ENCODE peak calls at places on chromosomes 13 and 19, in seven cellular contexts. One of them, this sample, is unnamed.

GRCh38 chr13:76903544-76904162 is 17.4 kb upstream of the KCTD12 start:
- DNase-seq in anterior cingulate cortex: peak; percentile 26
- DNase-seq in stimulated activated CD8-positive, alpha-beta memory T cell treated with anti-CD3 and anti-CD28 coated beads, Interleukin-2, amount 100 ng/mL, for 48 hours: peak; percentile 4
- DNase-seq in effector CD4-positive, alpha-beta T cell: peak; percentile 53
- DNase-seq in heart right ventricle: peak; percentile 70
- DNase-seq in omental fat pad: no peak
- DNase-seq in Kasumi-1: peak; percentile 90
- DNase-seq in this sample: peak; percentile 42

GRCh38 chr13:113912596-113912995 is 48.7 kb upstream of the GAS6 start:
- DNase-seq in Kasumi-1: no peak
- DNase-seq in anterior cingulate cortex: no peak
- DNase-seq in omental fat pad: no peak
- DNase-seq in effector CD4-positive, alpha-beta T cell: no peak
- DNase-seq in heart right ventricle: no peak
- DNase-seq in stimulated activated CD8-positive, alpha-beta memory T cell treated with anti-CD3 and anti-CD28 coated beads, Interleukin-2, amount 100 ng/mL, for 48 hours: no peak
- DNase-seq in this sample: no peak

GRCh38 chr19:46739290-46739771 is 6.5 kb upstream of the FKRP start:
- DNase-seq in stimulated activated CD8-positive, alpha-beta memory T cell treated with anti-CD3 and anti-CD28 coated beads, Interleukin-2, amount 100 ng/mL, for 48 hours: no peak
- DNase-seq in anterior cingulate cortex: peak; percentile 79
- DNase-seq in omental fat pad: no peak
- DNase-seq in effector CD4-positive, alpha-beta T cell: no peak
- DNase-seq in Kasumi-1: no peak
- DNase-seq in heart right ventricle: peak; percentile 88
- DNase-seq in this sample: no peak

GRCh38 chr19:44476559-44477408 is 23.5 kb downstream of the ZNF180 start:
- DNase-seq in heart right ventricle: no peak
- DNase-seq in anterior cingulate cortex: no peak
- DNase-seq in omental fat pad: no peak
- DNase-seq in Kasumi-1: peak; percentile 11
- DNase-seq in stimulated activated CD8-positive, alpha-beta memory T cell treated with anti-CD3 and anti-CD28 coated beads, Interleukin-2, amount 100 ng/mL, for 48 hours: no peak
- DNase-seq in effector CD4-positive, alpha-beta T cell: no peak
- DNase-seq in this sample: peak; percentile 20

GRCh38 chr13:28313579-28313978 is 175.2 kb downstream of the PAN3 start:
- DNase-seq in anterior cingulate cortex: no peak
- DNase-seq in effector CD4-positive, alpha-beta T cell: no peak
- DNase-seq in omental fat pad: no peak
- DNase-seq in heart right ventricle: no peak
- DNase-seq in Kasumi-1: peak; percentile 15
- DNase-seq in stimulated activated CD8-positive, alpha-beta memory T cell treated with anti-CD3 and anti-CD28 coated beads, Interleukin-2, amount 100 ng/mL, for 48 hours: no peak
- DNase-seq in this sample: no peak

GRCh38 chr13:35978607-35979316 is 152.4 kb downstream of the DCLK1 start:
- DNase-seq in heart right ventricle: peak; percentile 57
- DNase-seq in effector CD4-positive, alpha-beta T cell: no peak
- DNase-seq in anterior cingulate cortex: no peak
- DNase-seq in omental fat pad: no peak
- DNase-seq in Kasumi-1: peak; percentile 36
- DNase-seq in stimulated activated CD8-positive, alpha-beta memory T cell treated with anti-CD3 and anti-CD28 coated beads, Interleukin-2, amount 100 ng/mL, for 48 hours: no peak
- DNase-seq in this sample: no peak

GRCh38 chr19:14545716-14546082 is 16.3 kb downstream of the TECR start:
- DNase-seq in heart right ventricle: no peak
- DNase-seq in anterior cingulate cortex: no peak
- DNase-seq in Kasumi-1: no peak
- DNase-seq in effector CD4-positive, alpha-beta T cell: no peak
- DNase-seq in stimulated activated CD8-positive, alpha-beta memory T cell treated with anti-CD3 and anti-CD28 coated beads, Interleukin-2, amount 100 ng/mL, for 48 hours: no peak
- DNase-seq in omental fat pad: no peak
- DNase-seq in this sample: no peak

GRCh38 chr13:112636401-112636975 is 48.5 kb upstream of the TUBGCP3 start:
- DNase-seq in effector CD4-positive, alpha-beta T cell: no peak
- DNase-seq in anterior cingulate cortex: no peak
- DNase-seq in omental fat pad: no peak
- DNase-seq in stimulated activated CD8-positive, alpha-beta memory T cell treated with anti-CD3 and anti-CD28 coated beads, Interleukin-2, amount 100 ng/mL, for 48 hours: no peak
- DNase-seq in Kasumi-1: no peak
- DNase-seq in heart right ventricle: no peak
- DNase-seq in this sample: no peak

GRCh38 chr19:13037161-13037560 is 41.9 kb downstream of the NFIX start:
- DNase-seq in heart right ventricle: no peak
- DNase-seq in effector CD4-positive, alpha-beta T cell: no peak
- DNase-seq in stimulated activated CD8-positive, alpha-beta memory T cell treated with anti-CD3 and anti-CD28 coated beads, Interleukin-2, amount 100 ng/mL, for 48 hours: no peak
- DNase-seq in anterior cingulate cortex: no peak
- DNase-seq in Kasumi-1: no peak
- DNase-seq in omental fat pad: no peak
- DNase-seq in this sample: no peak

GRCh38 chr19:39142655-39143054 is 17.1 kb downstream of the PAK4 start:
- DNase-seq in Kasumi-1: peak; percentile 8
- DNase-seq in heart right ventricle: no peak
- DNase-seq in omental fat pad: no peak
- DNase-seq in effector CD4-positive, alpha-beta T cell: no peak
- DNase-seq in stimulated activated CD8-positive, alpha-beta memory T cell treated with anti-CD3 and anti-CD28 coated beads, Interleukin-2, amount 100 ng/mL, for 48 hours: no peak
- DNase-seq in anterior cingulate cortex: no peak
- DNase-seq in this sample: no peak

GRCh38 chr19:33403221-33403972 is 29.9 kb downstream of the CEBPG start:
- DNase-seq in effector CD4-positive, alpha-beta T cell: no peak
- DNase-seq in stimulated activated CD8-positive, alpha-beta memory T cell treated with anti-CD3 and anti-CD28 coated beads, Interleukin-2, amount 100 ng/mL, for 48 hours: no peak
- DNase-seq in anterior cingulate cortex: no peak
- DNase-seq in Kasumi-1: no peak
- DNase-seq in omental fat pad: no peak
- DNase-seq in heart right ventricle: no peak
- DNase-seq in this sample: no peak

GRCh38 chr19:17234911-17235617 is 9.0 kb downstream of the OCEL1 start:
- DNase-seq in effector CD4-positive, alpha-beta T cell: peak; percentile 35
- DNase-seq in anterior cingulate cortex: peak; percentile 25
- DNase-seq in heart right ventricle: no peak
- DNase-seq in stimulated activated CD8-positive, alpha-beta memory T cell treated with anti-CD3 and anti-CD28 coated beads, Interleukin-2, amount 100 ng/mL, for 48 hours: peak; percentile 61
- DNase-seq in Kasumi-1: peak; percentile 48
- DNase-seq in omental fat pad: no peak
- DNase-seq in this sample: peak; percentile 53

GRCh38 chr19:28864024-28864503 is 348.9 kb downstream of the UQCRFS1 start:
- DNase-seq in effector CD4-positive, alpha-beta T cell: no peak
- DNase-seq in heart right ventricle: no peak
- DNase-seq in Kasumi-1: no peak
- DNase-seq in anterior cingulate cortex: no peak
- DNase-seq in omental fat pad: no peak
- DNase-seq in stimulated activated CD8-positive, alpha-beta memory T cell treated with anti-CD3 and anti-CD28 coated beads, Interleukin-2, amount 100 ng/mL, for 48 hours: no peak
- DNase-seq in this sample: no peak

GRCh38 chr19:38183227-38183914 is 40.7 kb downstream of the DPF1 start:
- DNase-seq in effector CD4-positive, alpha-beta T cell: no peak
- DNase-seq in omental fat pad: no peak
- DNase-seq in heart right ventricle: peak; percentile 36
- DNase-seq in stimulated activated CD8-positive, alpha-beta memory T cell treated with anti-CD3 and anti-CD28 coated beads, Interleukin-2, amount 100 ng/mL, for 48 hours: no peak
- DNase-seq in Kasumi-1: no peak
- DNase-seq in anterior cingulate cortex: peak; percentile 34
- DNase-seq in this sample: no peak

GRCh38 chr13:71814806-71815205 is 52.2 kb downstream of the DACH1 start:
- DNase-seq in stimulated activated CD8-positive, alpha-beta memory T cell treated with anti-CD3 and anti-CD28 coated beads, Interleukin-2, amount 100 ng/mL, for 48 hours: no peak
- DNase-seq in omental fat pad: no peak
- DNase-seq in heart right ventricle: no peak
- DNase-seq in effector CD4-positive, alpha-beta T cell: no peak
- DNase-seq in Kasumi-1: no peak
- DNase-seq in anterior cingulate cortex: no peak
- DNase-seq in this sample: no peak

GRCh38 chr19:29810504-29810871 is 1.3 kb upstream of the CCNE1 start:
- DNase-seq in anterior cingulate cortex: no peak
- DNase-seq in Kasumi-1: no peak
- DNase-seq in effector CD4-positive, alpha-beta T cell: no peak
- DNase-seq in heart right ventricle: peak; percentile 32
- DNase-seq in omental fat pad: no peak
- DNase-seq in stimulated activated CD8-positive, alpha-beta memory T cell treated with anti-CD3 and anti-CD28 coated beads, Interleukin-2, amount 100 ng/mL, for 48 hours: no peak
- DNase-seq in this sample: no peak

GRCh38 chr13:108963846-108964600 is 334.6 kb downstream of the MYO16 start:
- DNase-seq in effector CD4-positive, alpha-beta T cell: no peak
- DNase-seq in omental fat pad: no peak
- DNase-seq in Kasumi-1: no peak
- DNase-seq in stimulated activated CD8-positive, alpha-beta memory T cell treated with anti-CD3 and anti-CD28 coated beads, Interleukin-2, amount 100 ng/mL, for 48 hours: no peak
- DNase-seq in anterior cingulate cortex: no peak
- DNase-seq in heart right ventricle: no peak
- DNase-seq in this sample: no peak

GRCh38 chr13:114152285-114152645 is 19.8 kb upstream of the RASA3 start:
- DNase-seq in stimulated activated CD8-positive, alpha-beta memory T cell treated with anti-CD3 and anti-CD28 coated beads, Interleukin-2, amount 100 ng/mL, for 48 hours: no peak
- DNase-seq in Kasumi-1: no peak
- DNase-seq in omental fat pad: no peak
- DNase-seq in heart right ventricle: no peak
- DNase-seq in anterior cingulate cortex: no peak
- DNase-seq in effector CD4-positive, alpha-beta T cell: no peak
- DNase-seq in this sample: no peak

GRCh38 chr13:94825507-94825906 is 113.2 kb upstream of the SOX21 start:
- DNase-seq in stimulated activated CD8-positive, alpha-beta memory T cell treated with anti-CD3 and anti-CD28 coated beads, Interleukin-2, amount 100 ng/mL, for 48 hours: no peak
- DNase-seq in heart right ventricle: peak; percentile 67
- DNase-seq in effector CD4-positive, alpha-beta T cell: no peak
- DNase-seq in Kasumi-1: no peak
- DNase-seq in anterior cingulate cortex: peak; percentile 84
- DNase-seq in omental fat pad: no peak
- DNase-seq in this sample: no peak

GRCh38 chr13:101552286-101552685 is 99.8 kb downstream of the ITGBL1 start:
- DNase-seq in stimulated activated CD8-positive, alpha-beta memory T cell treated with anti-CD3 and anti-CD28 coated beads, Interleukin-2, amount 100 ng/mL, for 48 hours: no peak
- DNase-seq in omental fat pad: no peak
- DNase-seq in heart right ventricle: no peak
- DNase-seq in anterior cingulate cortex: no peak
- DNase-seq in Kasumi-1: no peak
- DNase-seq in effector CD4-positive, alpha-beta T cell: no peak
- DNase-seq in this sample: no peak

GRCh38 chr19:4976412-4977298 is 7.7 kb downstream of the KDM4B start:
- DNase-seq in stimulated activated CD8-positive, alpha-beta memory T cell treated with anti-CD3 and anti-CD28 coated beads, Interleukin-2, amount 100 ng/mL, for 48 hours: no peak
- DNase-seq in effector CD4-positive, alpha-beta T cell: no peak
- DNase-seq in omental fat pad: peak; percentile 52
- DNase-seq in Kasumi-1: peak; percentile 98
- DNase-seq in heart right ventricle: peak; percentile 57
- DNase-seq in anterior cingulate cortex: peak; percentile 44
- DNase-seq in this sample: no peak

GRCh38 chr19:5492813-5493409 is 37.7 kb downstream of the ZNRF4 start:
- DNase-seq in anterior cingulate cortex: no peak
- DNase-seq in stimulated activated CD8-positive, alpha-beta memory T cell treated with anti-CD3 and anti-CD28 coated beads, Interleukin-2, amount 100 ng/mL, for 48 hours: no peak
- DNase-seq in Kasumi-1: no peak
- DNase-seq in effector CD4-positive, alpha-beta T cell: no peak
- DNase-seq in omental fat pad: no peak
- DNase-seq in heart right ventricle: no peak
- DNase-seq in this sample: no peak

GRCh38 chr13:100130092-100130491 is 41.2 kb downstream of the PCCA start:
- DNase-seq in stimulated activated CD8-positive, alpha-beta memory T cell treated with anti-CD3 and anti-CD28 coated beads, Interleukin-2, amount 100 ng/mL, for 48 hours: no peak
- DNase-seq in Kasumi-1: no peak
- DNase-seq in heart right ventricle: peak; percentile 20
- DNase-seq in effector CD4-positive, alpha-beta T cell: no peak
- DNase-seq in anterior cingulate cortex: peak; percentile 33
- DNase-seq in omental fat pad: no peak
- DNase-seq in this sample: no peak

GRCh38 chr19:20153281-20153680 is 13.7 kb upstream of the ZNF486 start:
- DNase-seq in effector CD4-positive, alpha-beta T cell: no peak
- DNase-seq in stimulated activated CD8-positive, alpha-beta memory T cell treated with anti-CD3 and anti-CD28 coated beads, Interleukin-2, amount 100 ng/mL, for 48 hours: no peak
- DNase-seq in anterior cingulate cortex: no peak
- DNase-seq in omental fat pad: no peak
- DNase-seq in heart right ventricle: no peak
- DNase-seq in Kasumi-1: no peak
- DNase-seq in this sample: no peak

GRCh38 chr19:1027953-1028902 is 1.8 kb downstream of the CNN2 start:
- DNase-seq in anterior cingulate cortex: no peak
- DNase-seq in Kasumi-1: peak; percentile 6
- DNase-seq in stimulated activated CD8-positive, alpha-beta memory T cell treated with anti-CD3 and anti-CD28 coated beads, Interleukin-2, amount 100 ng/mL, for 48 hours: no peak
- DNase-seq in effector CD4-positive, alpha-beta T cell: peak; percentile 43
- DNase-seq in omental fat pad: no peak
- DNase-seq in heart right ventricle: peak; percentile 64
- DNase-seq in this sample: peak; percentile 41

GRCh38 chr13:72463561-72463960 is 263.9 kb downstream of the MZT1 start:
- DNase-seq in omental fat pad: no peak
- DNase-seq in effector CD4-positive, alpha-beta T cell: no peak
- DNase-seq in anterior cingulate cortex: no peak
- DNase-seq in Kasumi-1: no peak
- DNase-seq in stimulated activated CD8-positive, alpha-beta memory T cell treated with anti-CD3 and anti-CD28 coated beads, Interleukin-2, amount 100 ng/mL, for 48 hours: no peak
- DNase-seq in heart right ventricle: peak; percentile 18
- DNase-seq in this sample: no peak

GRCh38 chr19:49188626-49189200 is 31.1 kb downstream of the TRPM4 start:
- DNase-seq in Kasumi-1: no peak
- DNase-seq in anterior cingulate cortex: no peak
- DNase-seq in stimulated activated CD8-positive, alpha-beta memory T cell treated with anti-CD3 and anti-CD28 coated beads, Interleukin-2, amount 100 ng/mL, for 48 hours: no peak
- DNase-seq in heart right ventricle: no peak
- DNase-seq in effector CD4-positive, alpha-beta T cell: no peak
- DNase-seq in omental fat pad: no peak
- DNase-seq in this sample: no peak

GRCh38 chr13:101942535-101943157 is 459.2 kb downstream of the FGF14 start:
- DNase-seq in omental fat pad: no peak
- DNase-seq in stimulated activated CD8-positive, alpha-beta memory T cell treated with anti-CD3 and anti-CD28 coated beads, Interleukin-2, amount 100 ng/mL, for 48 hours: no peak
- DNase-seq in heart right ventricle: no peak
- DNase-seq in anterior cingulate cortex: no peak
- DNase-seq in effector CD4-positive, alpha-beta T cell: no peak
- DNase-seq in Kasumi-1: no peak
- DNase-seq in this sample: no peak

GRCh38 chr13:110835721-110836599 is 78.9 kb downstream of the ANKRD10 start:
- DNase-seq in heart right ventricle: no peak
- DNase-seq in omental fat pad: no peak
- DNase-seq in Kasumi-1: no peak
- DNase-seq in anterior cingulate cortex: no peak
- DNase-seq in effector CD4-positive, alpha-beta T cell: no peak
- DNase-seq in stimulated activated CD8-positive, alpha-beta memory T cell treated with anti-CD3 and anti-CD28 coated beads, Interleukin-2, amount 100 ng/mL, for 48 hours: no peak
- DNase-seq in this sample: no peak

GRCh38 chr19:780935-781334 is 16.3 kb upstream of the PTBP1 start:
- DNase-seq in effector CD4-positive, alpha-beta T cell: no peak
- DNase-seq in stimulated activated CD8-positive, alpha-beta memory T cell treated with anti-CD3 and anti-CD28 coated beads, Interleukin-2, amount 100 ng/mL, for 48 hours: no peak
- DNase-seq in omental fat pad: no peak
- DNase-seq in heart right ventricle: no peak
- DNase-seq in anterior cingulate cortex: no peak
- DNase-seq in Kasumi-1: no peak
- DNase-seq in this sample: no peak

GRCh38 chr19:29001006-29001921 is 211.7 kb downstream of the UQCRFS1 start:
- DNase-seq in omental fat pad: no peak
- DNase-seq in heart right ventricle: no peak
- DNase-seq in effector CD4-positive, alpha-beta T cell: no peak
- DNase-seq in anterior cingulate cortex: no peak
- DNase-seq in stimulated activated CD8-positive, alpha-beta memory T cell treated with anti-CD3 and anti-CD28 coated beads, Interleukin-2, amount 100 ng/mL, for 48 hours: no peak
- DNase-seq in Kasumi-1: no peak
- DNase-seq in this sample: no peak

GRCh38 chr19:13987101-13987890 is 18.8 kb downstream of the RFX1 start:
- DNase-seq in heart right ventricle: peak; percentile 51
- DNase-seq in omental fat pad: no peak
- DNase-seq in effector CD4-positive, alpha-beta T cell: no peak
- DNase-seq in anterior cingulate cortex: peak; percentile 38
- DNase-seq in Kasumi-1: peak; percentile 30
- DNase-seq in stimulated activated CD8-positive, alpha-beta memory T cell treated with anti-CD3 and anti-CD28 coated beads, Interleukin-2, amount 100 ng/mL, for 48 hours: no peak
- DNase-seq in this sample: no peak

GRCh38 chr19:14363203-14364097 is 17.8 kb upstream of the ADGRE5 start:
- DNase-seq in heart right ventricle: peak; percentile 91
- DNase-seq in anterior cingulate cortex: peak; percentile 38
- DNase-seq in omental fat pad: peak; percentile 40
- DNase-seq in Kasumi-1: peak; percentile 69
- DNase-seq in stimulated activated CD8-positive, alpha-beta memory T cell treated with anti-CD3 and anti-CD28 coated beads, Interleukin-2, amount 100 ng/mL, for 48 hours: peak; percentile 58
- DNase-seq in effector CD4-positive, alpha-beta T cell: no peak
- DNase-seq in this sample: no peak

GRCh38 chr13:28493740-28494536 is 990 bp downstream of the FLT1 start:
- DNase-seq in Kasumi-1: no peak
- DNase-seq in heart right ventricle: peak; percentile 12
- DNase-seq in anterior cingulate cortex: no peak
- DNase-seq in effector CD4-positive, alpha-beta T cell: no peak
- DNase-seq in omental fat pad: no peak
- DNase-seq in stimulated activated CD8-positive, alpha-beta memory T cell treated with anti-CD3 and anti-CD28 coated beads, Interleukin-2, amount 100 ng/mL, for 48 hours: no peak
- DNase-seq in this sample: peak; percentile 42

GRCh38 chr13:109779074-109779473 is 7.3 kb downstream of the IRS2 start:
- DNase-seq in heart right ventricle: no peak
- DNase-seq in effector CD4-positive, alpha-beta T cell: peak; percentile 53
- DNase-seq in stimulated activated CD8-positive, alpha-beta memory T cell treated with anti-CD3 and anti-CD28 coated beads, Interleukin-2, amount 100 ng/mL, for 48 hours: no peak
- DNase-seq in omental fat pad: no peak
- DNase-seq in anterior cingulate cortex: no peak
- DNase-seq in Kasumi-1: no peak
- DNase-seq in this sample: peak; percentile 81

GRCh38 chr13:62432906-62433305 is 1017.3 kb upstream of the PCDH20 start:
- DNase-seq in heart right ventricle: no peak
- DNase-seq in Kasumi-1: no peak
- DNase-seq in anterior cingulate cortex: no peak
- DNase-seq in stimulated activated CD8-positive, alpha-beta memory T cell treated with anti-CD3 and anti-CD28 coated beads, Interleukin-2, amount 100 ng/mL, for 48 hours: no peak
- DNase-seq in effector CD4-positive, alpha-beta T cell: no peak
- DNase-seq in omental fat pad: no peak
- DNase-seq in this sample: no peak

GRCh38 chr19:38134538-38135149 is 89.4 kb downstream of the DPF1 start:
- DNase-seq in effector CD4-positive, alpha-beta T cell: peak; percentile 10
- DNase-seq in heart right ventricle: peak; percentile 15
- DNase-seq in stimulated activated CD8-positive, alpha-beta memory T cell treated with anti-CD3 and anti-CD28 coated beads, Interleukin-2, amount 100 ng/mL, for 48 hours: peak; percentile 4
- DNase-seq in Kasumi-1: peak; percentile 26
- DNase-seq in anterior cingulate cortex: no peak
- DNase-seq in omental fat pad: no peak
- DNase-seq in this sample: no peak

GRCh38 chr19:7333198-7334118 is 15.3 kb upstream of the ARHGEF18 start:
- DNase-seq in heart right ventricle: peak; percentile 64
- DNase-seq in Kasumi-1: no peak
- DNase-seq in anterior cingulate cortex: no peak
- DNase-seq in effector CD4-positive, alpha-beta T cell: no peak
- DNase-seq in stimulated activated CD8-positive, alpha-beta memory T cell treated with anti-CD3 and anti-CD28 coated beads, Interleukin-2, amount 100 ng/mL, for 48 hours: no peak
- DNase-seq in omental fat pad: no peak
- DNase-seq in this sample: no peak

This sample was measured in stimulated activated naive CD4-positive, alpha-beta T cell.